ENCODE peak calls at places on chromosome 5, in five cellular contexts. R is AG09309, H is cardiac fibroblast, J is foreskin fibroblast, I is dorsolateral prefrontal cortex. T is an unnamed sample.

GRCh38 chr5:95124731-95125130 is 160.2 kb downstream of the MCTP1 start:
- DNase-seq in R (no peak), H (no peak), J (no peak), I (no peak), T (no peak)

GRCh38 chr5:54363669-54364068 is 53.3 kb upstream of the ARL15 start:
- DNase-seq in R (no peak), H (no peak), J (peak), I (no peak), T (no peak)

GRCh38 chr5:153753645-153754432 is 263.4 kb downstream of the GRIA1 start:
- DNase-seq in R (no peak), H (no peak), J (no peak), I (no peak), T (no peak)

GRCh38 chr5:151047814-151048425 is 27.5 kb downstream of the GPX3 start:
- DNase-seq in R (no peak), H (peak), J (no peak), I (no peak), T (no peak)

GRCh38 chr5:155883966-155884555 is 442.9 kb upstream of the SGCD start:
- DNase-seq in R (no peak), H (no peak), J (no peak), I (no peak), T (no peak)

GRCh38 chr5:88190106-88190834 is 78.4 kb downstream of the TMEM161B start:
- DNase-seq in R (no peak), H (no peak), J (no peak), I (peak), T (no peak)

GRCh38 chr5:67303356-67303755 is 106.8 kb upstream of the CD180 start:
- DNase-seq in R (no peak), H (peak), J (peak), I (no peak), T (no peak)

GRCh38 chr5:121027636-121028035 is 563.5 kb downstream of the PRR16 start:
- DNase-seq in R (no peak), H (no peak), J (no peak), I (no peak), T (no peak)

GRCh38 chr5:59562756-59563389 is 330.7 kb downstream of the PDE4D start:
- DNase-seq in R (no peak), H (peak), J (peak), I (no peak), T (peak)

GRCh38 chr5:122262107-122262506 is 49.9 kb upstream of the SNCAIP start:
- DNase-seq in R (no peak), H (peak), J (peak), I (no peak), T (peak)

GRCh38 chr5:98308960-98309359 is 464.5 kb upstream of the RGMB start:
- DNase-seq in R (no peak), H (no peak), J (peak), I (no peak), T (no peak)

GRCh38 chr5:61635271-61635670 is 303.2 kb downstream of the ZSWIM6 start:
- DNase-seq in R (no peak), H (no peak), J (no peak), I (no peak), T (no peak)

GRCh38 chr5:3221432-3221831 is 374.2 kb upstream of the IRX1 start:
- DNase-seq in R (no peak), H (no peak), J (no peak), I (no peak), T (no peak)

GRCh38 chr5:107466233-107466769 is 204.4 kb downstream of the EFNA5 start:
- DNase-seq in R (no peak), H (peak), J (peak), I (peak), T (peak)

GRCh38 chr5:143601917-143602333 is 198.4 kb upstream of the NR3C1 start:
- DNase-seq in R (no peak), H (no peak), J (no peak), I (no peak), T (no peak)

GRCh38 chr5:1728846-1729245 is 70.8 kb downstream of the MRPL36 start:
- DNase-seq in R (no peak), H (no peak), J (no peak), I (no peak), T (no peak)

GRCh38 chr5:119829341-119829740 is 200.0 kb downstream of the FAM170A start:
- DNase-seq in R (no peak), H (no peak), J (no peak), I (no peak), T (no peak)

GRCh38 chr5:125047871-125048270 is 301.4 kb upstream of the ZNF608 start:
- DNase-seq in R (no peak), H (no peak), J (no peak), I (no peak), T (no peak)

GRCh38 chr5:16160706-16161105 is 18.9 kb downstream of the MARCHF11 start:
- DNase-seq in R (peak), H (peak), J (peak), I (no peak), T (peak)

GRCh38 chr5:45750574-45750973 is 54.4 kb upstream of the HCN1 start:
- DNase-seq in R (no peak), H (no peak), J (no peak), I (no peak), T (no peak)

GRCh38 chr5:131250749-131251148 is 13.1 kb upstream of the CDC42SE2 start:
- DNase-seq in R (no peak), H (no peak), J (no peak), I (no peak), T (no peak)

GRCh38 chr5:131252824-131253171 is 11.1 kb upstream of the CDC42SE2 start:
- DNase-seq in R (no peak), H (no peak), J (no peak), I (no peak), T (no peak)

GRCh38 chr5:131256507-131256823 is 7.4 kb upstream of the CDC42SE2 start:
- DNase-seq in R (no peak), H (no peak), J (no peak), I (no peak), T (no peak)

GRCh38 chr5:131258733-131259132 is 5.1 kb upstream of the CDC42SE2 start:
- DNase-seq in R (no peak), H (no peak), J (no peak), I (no peak), T (no peak)

GRCh38 chr5:131254741-131255140 is 9.1 kb upstream of the CDC42SE2 start:
- DNase-seq in R (no peak), H (no peak), J (no peak), I (no peak), T (no peak)
- H3K4me3 ChIP-seq in R (no peak), H (no peak), J (no peak), I (no peak), T (no peak)

DNA sequence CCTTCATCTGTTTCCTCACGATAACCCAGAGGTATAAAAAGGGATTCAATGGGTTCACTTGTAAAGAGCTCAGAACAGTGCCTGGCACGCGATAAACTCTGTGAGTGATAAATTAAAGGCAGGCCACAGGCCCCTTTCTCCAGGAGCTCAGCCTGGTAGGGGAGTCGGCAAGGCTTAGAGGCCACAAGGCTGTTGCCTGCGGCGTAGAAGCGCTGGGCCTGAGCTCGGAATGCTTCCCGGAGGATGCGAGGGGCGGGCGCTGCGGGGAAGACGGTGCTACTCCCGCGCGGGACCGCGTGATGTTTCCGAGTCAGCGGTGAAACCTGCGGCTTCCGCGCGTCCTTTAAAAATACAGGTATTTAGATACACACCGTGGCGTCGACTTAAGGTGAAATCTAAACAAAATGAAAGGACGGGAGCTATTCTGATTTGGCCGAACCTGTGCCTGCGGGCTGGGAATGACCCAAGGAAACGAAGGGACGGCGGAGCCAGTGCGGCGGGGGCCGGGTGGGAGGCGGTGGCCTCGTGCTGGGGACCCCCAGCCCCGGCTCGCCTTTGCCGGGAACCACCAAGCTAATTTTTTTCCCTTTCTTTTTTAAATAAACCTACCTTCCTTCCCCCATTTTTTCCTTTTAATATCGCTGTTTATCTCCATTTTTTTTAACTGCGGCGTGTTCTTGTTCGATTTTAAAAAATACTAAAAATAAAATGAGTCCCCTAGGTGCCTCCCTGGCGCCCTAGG is 6.2 kb downstream of the NKX2-5 start:
- DNase-seq in R (no peak), H (peak), J (no peak), I (no peak), T (no peak)
- H3K4me3 ChIP-seq in R (no peak), H (peak), J (no peak), I (no peak), T (peak)

DNA sequence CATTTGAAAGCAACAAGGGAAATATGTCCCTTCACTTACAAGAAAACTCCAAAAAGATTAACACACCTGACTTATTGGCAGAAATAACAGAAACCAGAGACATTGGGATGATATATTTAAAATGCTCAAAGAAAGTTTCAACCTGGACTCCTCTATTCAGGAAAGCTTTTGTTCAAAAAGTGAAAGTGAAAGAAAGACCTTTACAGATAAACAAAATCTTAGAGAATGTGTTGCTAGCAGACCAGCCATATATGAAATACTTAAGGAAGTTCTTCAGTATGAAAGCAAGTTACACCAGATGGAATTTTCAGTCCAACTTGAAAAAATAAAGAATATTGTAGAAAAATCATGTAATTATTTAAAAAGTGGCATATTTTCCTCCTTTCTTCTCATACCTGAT is 1075.1 kb downstream of the NR2F1-AS1 start:
- DNase-seq in R (no peak), H (peak), J (no peak), I (no peak), T (no peak)
- H3K4me3 ChIP-seq in R (no peak), H (no peak), J (no peak), I (no peak), T (peak)

GRCh38 chr5:86951761-86952160 is 315.9 kb upstream of the RASA1 start:
- DNase-seq in R (no peak), H (no peak), J (no peak), I (no peak), T (no peak)
- H3K4me3 ChIP-seq in R (no peak), H (no peak), J (no peak), I (no peak), T (no peak)

GRCh38 chr5:137635521-137635921 is 100.4 kb downstream of the KLHL3 start:
- DNase-seq in R (no peak), H (peak), J (peak), I (no peak), T (no peak)

GRCh38 chr5:137638841-137639240 is 97.0 kb downstream of the KLHL3 start:
- DNase-seq in R (no peak), H (no peak), J (no peak), I (no peak), T (no peak)

GRCh38 chr5:137636846-137637515 is 98.9 kb downstream of the KLHL3 start:
- DNase-seq in R (no peak), H (peak), J (no peak), I (no peak), T (no peak)

GRCh38 chr5:137633896-137634295 is 102.0 kb downstream of the KLHL3 start:
- DNase-seq in R (no peak), H (no peak), J (no peak), I (no peak), T (no peak)

GRCh38 chr5:137636076-137636475 is 99.8 kb downstream of the KLHL3 start:
- DNase-seq in R (no peak), H (no peak), J (no peak), I (no peak), T (no peak)
- H3K4me3 ChIP-seq in R (no peak), H (no peak), J (no peak), I (no peak), T (no peak)

DNA sequence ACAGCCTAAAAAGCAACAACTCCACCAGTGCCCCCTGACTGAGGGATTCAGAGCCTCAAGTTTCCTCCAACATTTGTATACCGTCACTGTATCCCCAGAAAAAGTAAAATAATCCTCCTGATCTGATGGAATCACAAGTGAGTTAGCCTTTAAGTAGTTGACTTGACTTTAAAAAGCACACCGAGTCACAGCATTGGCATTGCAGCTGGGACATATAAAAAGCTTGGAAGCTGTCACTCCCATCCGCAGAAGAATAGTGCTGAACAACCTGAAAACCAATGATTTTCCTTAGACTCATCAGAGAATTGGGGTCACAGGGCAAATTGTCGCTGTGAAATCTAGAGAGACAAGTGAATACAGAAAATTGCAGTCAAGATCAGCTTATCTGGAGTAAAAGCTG is 41.6 kb upstream of the FBN2 start:
- DNase-seq in R (no peak), H (no peak), J (peak), I (no peak), T (no peak)
- H3K4me3 ChIP-seq in R (no peak), H (no peak), J (no peak), I (no peak), T (no peak)

GRCh38 chr5:181070523-181070922 is 30.5 kb downstream of the BTNL9 start:
- DNase-seq in R (no peak), H (no peak), J (no peak), I (no peak), T (no peak)
- H3K4me3 ChIP-seq in R (no peak), H (no peak), J (no peak), I (no peak), T (no peak)

GRCh38 chr5:6736524-6737042 is 23.4 kb downstream of the TENT4A start:
- DNase-seq in R (no peak), H (no peak), J (no peak), I (no peak), T (no peak)
- H3K4me3 ChIP-seq in R (no peak), H (no peak), J (no peak), I (no peak), T (no peak)

GRCh38 chr5:50653946-50654345 is 12.5 kb upstream of the PARP8 start:
- DNase-seq in R (no peak), H (no peak), J (no peak), I (no peak), T (no peak)
- H3K4me3 ChIP-seq in R (no peak), H (no peak), J (no peak), I (no peak), T (no peak)